ENCODE peak calls at places on chromosome 7, in ten cellular contexts. I is NCI-H2029 treated with DMSO at 0.1 percent for 48 hours, V is mucosa of gallbladder, G is colonic mucosa, F is EL, M is NCI-H1417 treated with DMSO at 0.1 percent for 48 hours, Q is amniotic epithelial cell, C is H4, W is non-pigmented ciliary epithelial cell, D is Caco-2. U is an unnamed sample.
A peak's percentile ranks its signal among the peaks of the same experiment; 100 is the strongest.

GRCh38 chr7:9083837-9084236 is 650.4 kb downstream of the NXPH1 start:
- DNase-seq in G (no peak), D (peak; percentile 4), I (no peak), V (no peak), F (no peak), W (no peak), C (peak; percentile 58), M (no peak), Q (no peak), U (no peak)

GRCh38 chr7:124856299-124856888 is 73.2 kb downstream of the POT1 start:
- DNase-seq in V (no peak), Q (peak; percentile 51), C (peak; percentile 31), I (no peak), M (peak; percentile 25), F (peak; percentile 42), W (peak; percentile 15), D (peak; percentile 21), G (no peak), U (no peak)

GRCh38 chr7:155997431-155998327 is 185.4 kb upstream of the SHH start:
- DNase-seq in I (no peak), D (no peak), M (no peak), G (no peak), F (no peak), V (no peak), W (no peak), Q (no peak), C (no peak), U (no peak)

GRCh38 chr7:81604075-81604807 is 165.6 kb downstream of the HGF start:
- DNase-seq in D (no peak), W (peak; percentile 93), I (no peak), Q (peak; percentile 99), M (no peak), V (no peak), F (peak; percentile 12), G (no peak), C (peak; percentile 87), U (no peak)

GRCh38 chr7:6399351-6399750 is 48.4 kb downstream of the DAGLB start:
- DNase-seq in D (no peak), F (no peak), V (no peak), M (no peak), I (no peak), G (no peak), C (no peak), W (no peak), Q (no peak), U (no peak)

GRCh38 chr7:98641646-98642489 is 24.8 kb downstream of the NPTX2 start:
- DNase-seq in G (no peak), M (no peak), D (no peak), W (no peak), V (no peak), F (no peak), I (no peak), Q (no peak), C (no peak), U (peak; percentile 33)

GRCh38 chr7:108385834-108386422 is 70.3 kb downstream of the NRCAM start:
- DNase-seq in W (no peak), M (no peak), V (no peak), I (peak; percentile 70), C (no peak), Q (no peak), D (no peak), F (no peak), G (no peak), U (no peak)

GRCh38 chr7:122983261-122983660 is 12.2 kb downstream of the TAS2R16 start:
- DNase-seq in M (no peak), Q (no peak), I (no peak), V (no peak), D (no peak), F (no peak), G (no peak), C (no peak), W (no peak), U (no peak)

GRCh38 chr7:96017877-96018276 is 245.5 kb downstream of the DYNC1I1 start:
- DNase-seq in I (peak; percentile 22), M (peak; percentile 96), D (no peak), Q (no peak), W (no peak), C (no peak), V (peak; percentile 41), F (no peak), G (no peak), U (no peak)

GRCh38 chr7:6165075-6165474 is 107.3 kb downstream of the CYTH3 start:
- DNase-seq in W (no peak), M (no peak), C (no peak), G (no peak), V (no peak), I (no peak), Q (no peak), D (no peak), F (no peak), U (no peak)

GRCh38 chr7:77759294-77759889 is 38.8 kb downstream of the TMEM60 start:
- DNase-seq in C (peak; percentile 51), I (peak; percentile 45), F (peak; percentile 66), Q (peak; percentile 63), M (peak; percentile 22), W (peak; percentile 35), V (peak; percentile 78), G (peak; percentile 85), D (peak; percentile 79), U (peak; percentile 62)